ENCODE peak calls at places on chromosomes 1 and 21, in six cellular contexts. One of them, this sample, is unnamed.

GRCh38 chr21:37452222-37452621 is 85.6 kb downstream of the DYRK1A start:
- DNase-seq in stomach: no peak
- DNase-seq in IMR-90: peak; percentile 94
- DNase-seq in Peyer's patch: no peak
- DNase-seq in A549: no peak
- DNase-seq in uterus: no peak
- DNase-seq in this sample: no peak

GRCh38 chr1:36251794-36252481 is 27.7 kb downstream of the THRAP3 start:
- DNase-seq in A549: no peak
- DNase-seq in Peyer's patch: no peak
- DNase-seq in uterus: no peak
- DNase-seq in stomach: no peak
- DNase-seq in IMR-90: peak; percentile 49
- DNase-seq in this sample: no peak

GRCh38 chr1:19976317-19977003 is 3.0 kb downstream of the PLA2G2A start:
- DNase-seq in IMR-90: no peak
- DNase-seq in stomach: no peak
- DNase-seq in Peyer's patch: no peak
- DNase-seq in A549: no peak
- DNase-seq in uterus: no peak
- DNase-seq in this sample: no peak

GRCh38 chr21:35840197-35840799 is 220.0 kb downstream of the SETD4 start:
- DNase-seq in stomach: peak; percentile 67
- DNase-seq in Peyer's patch: no peak
- DNase-seq in A549: peak; percentile 72
- DNase-seq in IMR-90: peak; percentile 91
- DNase-seq in uterus: peak; percentile 54
- DNase-seq in this sample: peak; percentile 73

GRCh38 chr1:94552071-94552586 is 10.6 kb upstream of the F3 start:
- DNase-seq in stomach: no peak
- DNase-seq in uterus: no peak
- DNase-seq in IMR-90: peak; percentile 44
- DNase-seq in A549: no peak
- DNase-seq in Peyer's patch: no peak
- DNase-seq in this sample: no peak

GRCh38 chr1:204997616-204998015 is 45.4 kb upstream of the CNTN2 start:
- DNase-seq in stomach: no peak
- DNase-seq in Peyer's patch: no peak
- DNase-seq in A549: no peak
- DNase-seq in uterus: no peak
- DNase-seq in IMR-90: no peak
- DNase-seq in this sample: no peak

GRCh38 chr1:164611754-164612642 is 53.0 kb downstream of the PBX1 start:
- DNase-seq in Peyer's patch: peak; percentile 67
- DNase-seq in uterus: peak; percentile 64
- DNase-seq in IMR-90: peak; percentile 86
- DNase-seq in stomach: peak; percentile 66
- DNase-seq in A549: peak; percentile 73
- DNase-seq in this sample: peak; percentile 86

GRCh38 chr1:215360786-215361185 is 206.3 kb upstream of the KCTD3 start:
- DNase-seq in Peyer's patch: no peak
- DNase-seq in IMR-90: no peak
- DNase-seq in uterus: no peak
- DNase-seq in stomach: no peak
- DNase-seq in A549: no peak
- DNase-seq in this sample: no peak

GRCh38 chr21:18772404-18772803 is 368.8 kb upstream of the TMPRSS15 start:
- DNase-seq in stomach: no peak
- DNase-seq in IMR-90: no peak
- DNase-seq in Peyer's patch: no peak
- DNase-seq in A549: no peak
- DNase-seq in uterus: no peak
- DNase-seq in this sample: no peak

GRCh38 chr1:84107955-84108354 is 36.1 kb upstream of the PRKACB start:
- DNase-seq in A549: no peak
- DNase-seq in uterus: no peak
- DNase-seq in Peyer's patch: no peak
- DNase-seq in stomach: no peak
- DNase-seq in IMR-90: no peak
- DNase-seq in this sample: no peak
- TF ChIP-seq POLR2A in A549: no peak
- TF ChIP-seq POLR2A in uterus: no peak
- TF ChIP-seq POLR2A in Peyer's patch: no peak
- TF ChIP-seq POLR2A in stomach: no peak
- TF ChIP-seq POLR2A in IMR-90: no peak
- TF ChIP-seq POLR2A in this sample: no peak

GRCh38 chr1:202343652-202344349 is 2.1 kb upstream of the UBE2T start:
- DNase-seq in uterus: no peak
- DNase-seq in A549: peak; percentile 58
- DNase-seq in stomach: no peak
- DNase-seq in IMR-90: peak; percentile 48
- DNase-seq in Peyer's patch: no peak
- DNase-seq in this sample: no peak
- H3K4me3 ChIP-seq in uterus: no peak overlapping the region
- H3K4me3 ChIP-seq in A549: no peak overlapping the region
- H3K4me3 ChIP-seq in stomach: no peak overlapping the region
- H3K4me3 ChIP-seq in IMR-90: no peak overlapping the region
- H3K4me3 ChIP-seq in Peyer's patch: no peak overlapping the region
- H3K4me3 ChIP-seq in this sample: no peak overlapping the region

GRCh38 chr21:42403611-42404231 is at the start of gene UBASH3A:
- DNase-seq in A549: no peak
- DNase-seq in stomach: no peak
- DNase-seq in IMR-90: no peak
- DNase-seq in Peyer's patch: no peak
- DNase-seq in uterus: no peak
- DNase-seq in this sample: no peak
- TF ChIP-seq POLR2A in A549: no peak
- TF ChIP-seq POLR2A in stomach: no peak
- TF ChIP-seq POLR2A in IMR-90: no peak
- TF ChIP-seq POLR2A in Peyer's patch: no peak
- TF ChIP-seq POLR2A in uterus: no peak
- TF ChIP-seq POLR2A in this sample: no peak

GRCh38 chr1:74237035-74237434 is 1.8 kb downstream of the TNNI3K start:
- DNase-seq in A549: no peak
- DNase-seq in stomach: no peak
- DNase-seq in Peyer's patch: no peak
- DNase-seq in uterus: no peak
- DNase-seq in IMR-90: no peak
- DNase-seq in this sample: no peak

GRCh38 chr1:74237787-74238186 is 2.6 kb downstream of the TNNI3K start:
- DNase-seq in IMR-90: no peak
- DNase-seq in stomach: no peak
- DNase-seq in A549: no peak
- DNase-seq in uterus: no peak
- DNase-seq in Peyer's patch: no peak
- DNase-seq in this sample: no peak

GRCh38 chr1:74235153-74235552 is at the start of gene TNNI3K:
- DNase-seq in A549: no peak
- DNase-seq in stomach: no peak
- DNase-seq in IMR-90: no peak
- DNase-seq in uterus: no peak
- DNase-seq in Peyer's patch: no peak
- DNase-seq in this sample: no peak

DNA sequence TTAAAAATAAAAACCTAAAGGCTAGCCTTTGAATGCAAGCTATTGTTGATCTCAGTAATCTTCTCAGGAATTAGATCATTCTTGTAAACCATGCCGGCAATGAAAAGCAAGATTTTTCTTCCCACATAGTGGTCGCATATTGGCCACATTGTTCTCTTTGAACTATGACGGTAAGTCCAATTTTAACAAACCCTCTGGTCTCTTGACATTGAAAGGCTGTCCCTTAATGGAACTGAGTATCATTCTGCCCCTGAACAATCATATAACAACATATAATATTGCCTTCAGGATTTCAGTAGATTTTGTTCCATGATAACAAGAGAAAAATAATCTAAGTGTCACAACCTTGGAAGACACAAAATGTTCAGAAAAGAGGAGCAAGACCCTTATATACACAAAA is 1.3 kb downstream of the TNNI3K start:
- DNase-seq in stomach: no peak
- DNase-seq in Peyer's patch: no peak
- DNase-seq in A549: no peak
- DNase-seq in IMR-90: no peak
- DNase-seq in uterus: no peak
- DNase-seq in this sample: no peak
- H3K4me3 ChIP-seq in stomach: no peak overlapping the region
- H3K4me3 ChIP-seq in Peyer's patch: no peak overlapping the region
- H3K4me3 ChIP-seq in A549: no peak overlapping the region
- H3K4me3 ChIP-seq in IMR-90: no peak overlapping the region
- H3K4me3 ChIP-seq in uterus: no peak overlapping the region
- H3K4me3 ChIP-seq in this sample: no peak overlapping the region

DNA sequence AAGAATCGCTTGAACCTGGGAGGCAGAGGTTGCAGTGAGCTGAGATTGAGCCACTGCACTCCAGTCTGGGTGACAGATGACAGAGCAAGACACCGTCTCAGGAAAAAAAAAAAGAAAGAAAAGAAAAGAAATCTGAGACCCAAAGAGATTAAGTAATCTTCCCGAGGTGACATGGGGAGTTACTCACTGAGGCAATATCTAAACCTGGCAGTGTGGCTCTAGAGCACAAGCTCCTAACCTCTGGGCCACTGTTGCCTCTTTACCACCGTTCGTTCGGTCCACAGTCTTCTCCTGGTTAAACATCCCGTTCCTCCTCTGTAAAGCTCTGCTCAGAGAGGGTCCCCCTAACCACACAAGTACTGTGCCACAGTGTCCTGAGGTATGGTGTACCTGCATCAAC is 1.5 kb downstream of the HMGCL start:
- DNase-seq in uterus: no peak
- DNase-seq in stomach: no peak
- DNase-seq in IMR-90: no peak
- DNase-seq in Peyer's patch: no peak
- DNase-seq in A549: no peak
- DNase-seq in this sample: no peak
- TF ChIP-seq POLR2A in uterus: no peak
- TF ChIP-seq POLR2A in stomach: no peak
- TF ChIP-seq POLR2A in IMR-90: no peak
- TF ChIP-seq POLR2A in Peyer's patch: no peak
- TF ChIP-seq POLR2A in A549: no peak
- TF ChIP-seq POLR2A in this sample: no peak

GRCh38 chr1:25548601-25549000 is 5.2 kb downstream of the LDLRAP1 start:
- DNase-seq in IMR-90: no peak
- DNase-seq in stomach: no peak
- DNase-seq in uterus: no peak
- DNase-seq in A549: no peak
- DNase-seq in Peyer's patch: no peak
- DNase-seq in this sample: no peak
- H3K4me3 ChIP-seq in IMR-90: no peak overlapping the region
- H3K4me3 ChIP-seq in stomach: no peak overlapping the region
- H3K4me3 ChIP-seq in uterus: no peak overlapping the region
- H3K4me3 ChIP-seq in A549: no peak overlapping the region
- H3K4me3 ChIP-seq in Peyer's patch: no peak overlapping the region
- H3K4me3 ChIP-seq in this sample: no peak overlapping the region

DNA sequence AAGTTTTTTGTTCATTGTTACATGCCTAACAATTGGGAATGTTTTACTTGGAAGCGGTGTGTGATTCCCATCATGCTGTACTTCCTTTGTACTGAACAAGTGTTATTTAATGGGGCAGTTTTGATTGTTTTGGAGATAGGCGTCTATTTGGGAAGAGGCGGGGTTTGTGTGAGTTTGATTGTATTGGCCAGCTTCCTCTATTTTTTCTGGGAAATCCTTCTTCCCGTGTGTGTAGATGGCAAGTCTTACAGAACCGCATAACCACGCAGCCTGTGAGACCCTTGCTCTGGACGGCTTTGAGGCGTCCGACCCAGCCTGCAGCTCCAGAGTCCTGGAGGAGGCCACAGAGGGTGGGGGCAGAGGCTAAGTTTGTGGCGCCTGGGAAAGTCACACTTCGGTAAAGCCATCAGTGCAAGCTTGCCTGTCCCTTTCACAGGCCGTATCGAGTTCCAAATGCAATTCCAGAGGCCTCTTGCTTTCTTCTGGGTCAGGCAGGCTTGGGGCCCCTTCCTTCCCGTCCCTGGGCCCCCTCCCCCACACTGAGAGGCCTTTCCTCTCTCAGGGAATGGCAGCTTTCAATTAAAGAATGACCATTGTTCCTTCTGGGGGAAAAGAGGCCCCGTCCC is 210.3 kb downstream of the TOMM20 start:
- DNase-seq in stomach: peak; percentile 66
- DNase-seq in IMR-90: no peak
- DNase-seq in uterus: no peak
- DNase-seq in Peyer's patch: peak; percentile 44
- DNase-seq in A549: no peak
- DNase-seq in this sample: peak; percentile 73
- TF ChIP-seq POLR2A in stomach: no peak
- TF ChIP-seq POLR2A in IMR-90: no peak
- TF ChIP-seq POLR2A in uterus: no peak
- TF ChIP-seq POLR2A in Peyer's patch: no peak
- TF ChIP-seq POLR2A in A549: no peak
- TF ChIP-seq POLR2A in this sample: no peak

DNA sequence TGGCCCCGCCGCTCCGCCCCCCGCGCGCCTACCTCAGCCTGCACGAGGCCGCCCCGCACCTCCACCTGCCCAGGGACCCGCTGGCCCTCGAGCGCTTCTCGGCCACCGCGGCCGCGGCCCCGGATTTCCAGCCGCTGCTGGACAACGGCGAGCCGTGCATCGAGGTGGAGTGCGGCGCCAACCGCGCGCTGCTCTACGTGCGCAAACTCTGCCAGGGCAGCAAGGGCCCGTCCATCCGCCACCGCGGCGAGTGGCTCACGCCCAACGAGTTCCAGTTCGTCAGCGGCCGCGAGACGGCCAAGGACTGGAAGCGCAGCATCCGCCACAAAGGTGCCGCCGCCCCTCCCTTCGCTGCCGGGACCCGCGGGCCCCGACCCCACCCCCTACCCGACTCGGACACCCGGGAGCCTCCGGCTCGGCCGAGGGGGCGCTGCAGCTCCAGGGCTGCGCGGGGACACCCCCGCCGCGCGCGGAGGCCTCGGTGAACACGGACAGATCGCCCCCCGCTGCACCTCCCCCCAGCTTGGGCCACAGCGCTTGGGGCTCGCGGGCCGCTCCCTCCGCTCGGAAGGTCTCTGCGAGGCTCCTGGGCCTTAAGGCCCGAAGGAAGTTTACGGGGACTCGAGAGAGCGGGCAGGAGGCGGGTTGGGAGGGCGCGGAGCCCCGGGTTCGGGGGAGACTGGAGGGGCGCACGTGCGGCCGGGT is 1.0 kb downstream of the SAMD11 start:
- DNase-seq in A549: peak; percentile 71
- DNase-seq in stomach: peak; percentile 59
- DNase-seq in uterus: no peak
- DNase-seq in IMR-90: peak; percentile 36
- DNase-seq in Peyer's patch: no peak
- DNase-seq in this sample: no peak
- H3K4me3 ChIP-seq in A549: peak overlapping the region; percentile 84
- H3K4me3 ChIP-seq in stomach: peak overlapping the region; percentile 62
- H3K4me3 ChIP-seq in uterus: peak overlapping the region; percentile 13
- H3K4me3 ChIP-seq in IMR-90: peak overlapping the region; percentile 59
- H3K4me3 ChIP-seq in Peyer's patch: peak overlapping the region; percentile 14
- H3K4me3 ChIP-seq in this sample: peak overlapping the region; percentile 53

This sample was measured in prostate gland.